ENCODE peak calls at places on chromosomes 3 and 15, in six cellular contexts. N is MG63, T is iPS-NIHi11, L is dermis microvascular lymphatic vessel endothelial cell, U is GM20000, Y is tibial nerve. Q is an unnamed sample.

GRCh38 chr3:30597131-30597768 is 9.2 kb upstream of the TGFBR2 start:
- DNase-seq in N (no peak), T (no peak), L (peak), U (no peak), Y (no peak), Q (no peak)

GRCh38 chr15:101050647-101051290 is 131.6 kb downstream of the LRRK1 start:
- DNase-seq in N (no peak), T (no peak), L (no peak), U (no peak), Y (no peak), Q (no peak)

GRCh38 chr3:132071043-132071442 is 36.2 kb upstream of the CPNE4 start:
- DNase-seq in N (no peak), T (peak), L (no peak), U (no peak), Y (no peak), Q (no peak)

GRCh38 chr3:67357610-67358458 is 296.6 kb downstream of the SUCLG2 start:
- DNase-seq in N (peak), T (peak), L (peak), U (peak), Y (no peak), Q (peak)

GRCh38 chr3:90007786-90008499 is 900.5 kb downstream of the EPHA3 start:
- DNase-seq in N (peak), T (no peak), L (no peak), U (no peak), Y (no peak), Q (no peak)

GRCh38 chr15:100230784-100231183 is 111.0 kb downstream of the ADAMTS17 start:
- DNase-seq in N (no peak), T (no peak), L (no peak), U (no peak), Y (no peak), Q (no peak)

GRCh38 chr3:150346956-150347863 is 60.9 kb upstream of the TSC22D2 start:
- DNase-seq in N (no peak), T (no peak), L (peak), U (no peak), Y (no peak), Q (no peak)

GRCh38 chr15:51884517-51885236 is 55.2 kb downstream of the TMOD3 start:
- DNase-seq in N (no peak), T (no peak), L (peak), U (no peak), Y (no peak), Q (no peak)

GRCh38 chr3:38438421-38438820 is 15.3 kb upstream of the ACVR2B start:
- DNase-seq in N (no peak), T (no peak), L (peak), U (no peak), Y (no peak), Q (peak)

GRCh38 chr3:127454051-127454450 is 136.5 kb downstream of the TPRA1 start:
- DNase-seq in N (no peak), T (no peak), L (no peak), U (no peak), Y (no peak), Q (no peak)

Q was measured in NAMALWA.